ENCODE peak calls at places on chromosomes 12 and 14, in six cellular contexts. D, G, C, E, K and A are unnamed samples.

GRCh38 chr14:105549481-105549880 is 23.1 kb downstream of the TMEM121 start:
- DNase-seq in E (no peak), G (no peak), D (no peak), C (no peak), K (no peak), A (no peak)

GRCh38 chr12:79634957-79635471 is 55.8 kb downstream of the PAWR start:
- DNase-seq in G (no peak), E (no peak), D (no peak), K (peak; percentile 26), C (no peak), A (no peak)

GRCh38 chr14:24339284-24340151 is at the start of gene RIPK3:
- DNase-seq in E (peak; percentile 23), D (peak; percentile 66), K (no peak), G (no peak), C (no peak), A (no peak)

GRCh38 chr14:78195431-78195830 is 25.3 kb downstream of the NRXN3 start:
- DNase-seq in E (no peak), C (no peak), D (no peak), G (no peak), K (no peak), A (no peak)

GRCh38 chr14:79584679-79585078 is 626.6 kb downstream of the DIO2 start:
- DNase-seq in G (peak; percentile 96), C (no peak), E (no peak), K (no peak), D (no peak), A (no peak)

GRCh38 chr14:31219169-31219568 is 11.6 kb upstream of the HECTD1 start:
- DNase-seq in G (peak; percentile 46), D (no peak), E (no peak), K (no peak), C (no peak), A (no peak)

GRCh38 chr12:1591029-1591428 is 3.4 kb downstream of the FBXL14 start:
- DNase-seq in K (peak; percentile 72), D (no peak), E (no peak), C (no peak), G (peak; percentile 85), A (no peak)

GRCh38 chr14:104319489-104320241 is 181.3 kb downstream of the KIF26A start:
- DNase-seq in E (no peak), G (no peak), D (no peak), C (no peak), K (no peak), A (no peak)

GRCh38 chr12:112219195-112219594 is 93.8 kb downstream of the TRAFD1 start:
- DNase-seq in E (no peak), C (no peak), D (no peak), K (no peak), G (peak; percentile 24), A (no peak)

GRCh38 chr12:62860501-62861156 is 74.3 kb downstream of the PPM1H start:
- DNase-seq in C (no peak), D (no peak), K (no peak), E (no peak), G (peak; percentile 5), A (no peak)

GRCh38 chr14:104794641-104795467 is 694 bp downstream of the AKT1 start:
- DNase-seq in C (no peak), K (peak; percentile 49), D (peak; percentile 52), E (no peak), G (peak; percentile 63), A (no peak)

GRCh38 chr12:132505105-132505851 is 15.3 kb downstream of the FBRSL1 start:
- DNase-seq in G (no peak), K (no peak), C (no peak), E (no peak), D (no peak), A (no peak)